ENCODE peak calls at places on chromosome 10, in five cellular contexts. X is adrenal gland, D is endodermal cell, Q is body of pancreas, S is fibroblast of lung. U is an unnamed sample.

GRCh38 chr10:73859441-73860049 is 14.8 kb downstream of the CAMK2G start:
- DNase-seq in X (no peak), D (no peak), Q (no peak), S (no peak), U (peak; percentile 48)

GRCh38 chr10:103829838-103830465 is 25.4 kb downstream of the SH3PXD2A start:
- DNase-seq in X (no peak), D (no peak), Q (no peak), S (peak; percentile 23), U (no peak)

GRCh38 chr10:63429280-63429679 is 36.5 kb downstream of the JMJD1C start:
- DNase-seq in X (no peak), D (no peak), Q (no peak), S (peak; percentile 76), U (no peak)

GRCh38 chr10:8174762-8175161 is 120.3 kb downstream of the GATA3 start:
- DNase-seq in X (no peak), D (peak; percentile 85), Q (no peak), S (no peak), U (no peak)

GRCh38 chr10:49611815-49612512 is 1.9 kb downstream of the SLC18A3 start:
- DNase-seq in X (no peak), D (peak; percentile 59), Q (no peak), S (no peak), U (no peak)

GRCh38 chr10:86439544-86439943 is 72.9 kb upstream of the GRID1 start:
- DNase-seq in X (peak; percentile 56), D (no peak), Q (peak; percentile 65), S (peak; percentile 93), U (peak; percentile 59)

GRCh38 chr10:5614081-5614721 is 52.2 kb downstream of the ASB13 start:
- DNase-seq in X (no peak), D (no peak), Q (no peak), S (peak; percentile 67), U (no peak)

GRCh38 chr10:104659809-104660208 is 18.7 kb downstream of the SORCS3 start:
- DNase-seq in X (no peak), D (no peak), Q (no peak), S (no peak), U (no peak)

GRCh38 chr10:7767209-7767608 is 20.6 kb downstream of the KIN start:
- DNase-seq in X (no peak), D (no peak), Q (no peak), S (peak; percentile 83), U (no peak)

GRCh38 chr10:5496261-5497250 is 2.8 kb downstream of the CALML5 start:
- DNase-seq in X (no peak), D (no peak), Q (no peak), S (no peak), U (no peak)

GRCh38 chr10:89221919-89222318 is 14.8 kb upstream of the CH25H start:
- DNase-seq in X (no peak), D (no peak), Q (no peak), S (no peak), U (no peak)

GRCh38 chr10:37146443-37146842 is 21.0 kb downstream of the ANKRD30A start:
- DNase-seq in X (no peak), D (no peak), Q (no peak), S (no peak), U (peak; percentile 8)

GRCh38 chr10:114252883-114253282 is 13.8 kb downstream of the VWA2 start:
- DNase-seq in X (no peak), D (no peak), Q (no peak), S (no peak), U (no peak)

GRCh38 chr10:28248092-28248491 is 54.8 kb downstream of the MPP7 start:
- DNase-seq in X (no peak), D (no peak), Q (no peak), S (peak; percentile 71), U (no peak)

GRCh38 chr10:350981-351501 is 215.8 kb downstream of the ZMYND11 start:
- DNase-seq in X (no peak), D (peak; percentile 36), Q (no peak), S (no peak), U (no peak)

GRCh38 chr10:3704565-3705360 is 80.2 kb downstream of the KLF6 start:
- DNase-seq in X (no peak), D (no peak), Q (no peak), S (no peak), U (no peak)

GRCh38 chr10:78805176-78805575 is 263.6 kb upstream of the ZMIZ1 start:
- DNase-seq in X (no peak), D (no peak), Q (peak; percentile 50), S (peak; percentile 100), U (peak; percentile 62)

GRCh38 chr10:86139066-86139657 is 227.4 kb downstream of the GRID1 start:
- DNase-seq in X (no peak), D (peak; percentile 92), Q (no peak), S (no peak), U (no peak)

GRCh38 chr10:125201108-125201524 is 40.8 kb upstream of the CTBP2 start:
- DNase-seq in X (no peak), D (peak; percentile 46), Q (no peak), S (peak; percentile 75), U (peak; percentile 5)

GRCh38 chr10:49539320-49539885 is 482 bp upstream of the ERCC6 start:
- DNase-seq in X (peak; percentile 28), D (peak; percentile 73), Q (peak; percentile 36), S (peak; percentile 58), U (peak; percentile 67)

GRCh38 chr10:31345886-31346285 is 26.9 kb downstream of the ZEB1 start:
- DNase-seq in X (no peak), D (no peak), Q (no peak), S (no peak), U (no peak)

DNA sequence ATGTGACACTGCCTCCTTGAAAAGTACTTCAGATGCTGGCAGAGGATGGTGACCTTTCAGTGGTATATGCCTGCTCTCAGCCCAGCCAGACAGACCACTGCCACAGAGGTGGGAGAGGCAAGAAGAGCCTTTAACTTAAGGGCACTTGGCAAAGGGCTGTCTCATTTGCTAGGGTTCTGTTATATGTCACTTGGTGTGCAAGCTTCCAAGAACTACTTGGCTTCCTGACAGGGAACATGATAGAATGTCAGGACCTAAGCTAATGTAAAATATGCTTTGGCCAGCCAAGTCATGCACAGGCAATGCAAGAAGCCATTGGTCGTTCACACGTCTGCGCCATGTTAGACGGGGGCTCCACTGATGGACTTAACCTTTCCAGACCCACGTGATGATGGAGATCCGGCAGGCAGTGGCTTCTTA is 54.7 kb downstream of the RBM20 start:
- DNase-seq in X (no peak), D (no peak), Q (no peak), S (peak; percentile 21), U (no peak)
- H3K4me1 ChIP-seq in X (no peaks in the 10 kb centered on the region), D (peaks cover 12% of the 10 kb centered on the region), Q (no peaks in the 10 kb centered on the region), S (no peaks in the 10 kb centered on the region), U (no peaks in the 10 kb centered on the region)

DNA sequence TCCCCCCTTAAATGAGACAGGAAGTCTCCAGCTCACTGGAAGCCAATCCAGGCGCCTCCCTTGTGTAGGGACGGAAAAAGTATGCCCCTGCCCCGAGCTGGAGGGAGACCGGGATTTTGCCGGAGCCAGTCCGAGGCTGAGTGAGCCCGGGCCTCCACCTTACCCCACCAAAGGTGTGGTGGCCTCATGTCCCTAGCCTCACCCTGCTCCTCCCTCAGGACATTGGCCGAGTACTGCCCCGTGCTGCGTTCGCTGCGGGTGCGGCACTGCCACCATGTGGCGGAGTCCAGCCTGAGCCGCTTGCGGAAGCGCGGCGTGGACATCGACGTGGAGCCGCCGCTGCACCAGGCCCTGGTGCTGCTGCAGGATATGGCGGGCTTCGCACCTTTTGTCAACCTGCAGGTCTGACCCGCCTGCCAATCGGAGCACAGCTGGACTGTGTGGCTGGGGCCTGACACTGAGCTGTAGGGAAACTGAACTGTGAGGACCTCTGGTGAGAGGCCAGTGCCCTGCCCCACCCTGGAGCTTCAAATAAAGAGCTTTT is 2.0 kb downstream of the FBXL15 start:
- DNase-seq in X (peak; percentile 80), D (peak; percentile 93), Q (peak; percentile 88), S (peak; percentile 62), U (peak; percentile 88)
- H3K4me3 ChIP-seq in X (peak overlapping the region; percentile 96), D (peak overlapping the region; percentile 94), Q (no peak overlapping the region), S (peak overlapping the region; percentile 72), U (peak overlapping the region; percentile 75)

GRCh38 chr10:119665901-119666708 is 14.9 kb downstream of the BAG3 start:
- DNase-seq in X (no peak), D (no peak), Q (no peak), S (no peak), U (no peak)
- H3K4me1 ChIP-seq in X (peaks cover 65% of the 10 kb centered on the region), D (peaks cover 16% of the 10 kb centered on the region), Q (peaks cover 41% of the 10 kb centered on the region), S (peaks cover 60% of the 10 kb centered on the region), U (peaks cover 2% of the 10 kb centered on the region)

GRCh38 chr10:132175907-132176581 is 10.7 kb upstream of the DPYSL4 start:
- DNase-seq in X (no peak), D (peak; percentile 76), Q (no peak), S (no peak), U (no peak)
- H3K4me3 ChIP-seq in X (no peak overlapping the region), D (no peak overlapping the region), Q (no peak overlapping the region), S (no peak overlapping the region), U (no peak overlapping the region)

DNA sequence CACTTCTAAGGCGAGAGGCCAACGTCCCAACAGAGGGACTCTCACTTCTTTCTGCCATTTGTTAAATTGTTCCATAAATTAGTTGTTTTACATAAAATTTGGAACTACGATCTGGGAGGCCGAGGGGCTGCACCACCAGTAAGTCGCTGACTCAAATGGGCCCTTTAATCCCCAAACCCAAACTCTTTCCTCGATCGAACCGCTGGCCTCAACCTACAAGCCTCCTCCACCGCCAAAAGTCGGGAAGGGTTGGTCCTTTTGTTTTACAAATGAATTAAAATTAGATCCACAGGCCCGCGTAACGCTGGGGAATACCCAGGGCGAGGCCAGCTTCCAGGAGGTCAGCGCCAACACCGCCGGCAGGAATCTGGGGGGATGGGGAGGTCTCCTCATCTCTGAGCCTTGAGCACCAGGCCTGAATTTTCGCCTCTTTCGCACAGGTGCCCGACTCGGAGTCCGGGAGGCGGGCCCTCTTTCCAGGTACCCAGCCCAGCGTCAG is 1.2 kb upstream of the FOXI2 start:
- DNase-seq in X (no peak), D (peak; percentile 80), Q (no peak), S (no peak), U (no peak)
- H3K4me1 ChIP-seq in X (no peaks in the 10 kb centered on the region), D (no peaks in the 10 kb centered on the region), Q (peaks cover 25% of the 10 kb centered on the region), S (no peaks in the 10 kb centered on the region), U (no peaks in the 10 kb centered on the region)

U was measured in small intestine.